ENCODE peak calls at places on chromosome 11, in six cellular contexts. T is left ventricle myocardium inferior, P is right atrium auricular region, A is pancreas, D is transverse colon, G is GM06990. E is an unnamed sample.

GRCh38 chr11:117431436-117431835 is 103.8 kb downstream of the CEP164 start:
- DNase-seq in T (no peak), P (no peak), A (no peak), D (no peak), G (no peak), E (no peak)

GRCh38 chr11:19766810-19767209 is 54.2 kb downstream of the NAV2 start:
- DNase-seq in T (no peak), P (no peak), A (no peak), D (no peak), G (no peak), E (no peak)

GRCh38 chr11:26820739-26821138 is 98.9 kb upstream of the SLC5A12 start:
- DNase-seq in T (no peak), P (no peak), A (no peak), D (no peak), G (no peak), E (no peak)

GRCh38 chr11:57681168-57681567 is 13.3 kb downstream of the ZDHHC5 start:
- DNase-seq in T (no peak), P (no peak), A (no peak), D (no peak), G (no peak), E (no peak)

GRCh38 chr11:69699213-69699612 is 4.6 kb downstream of the FGF19 start:
- DNase-seq in T (no peak), P (no peak), A (no peak), D (no peak), G (no peak), E (no peak)

GRCh38 chr11:71387784-71388636 is 60.2 kb downstream of the DHCR7 start:
- DNase-seq in T (no peak), P (no peak), A (no peak), D (no peak), G (no peak), E (no peak)

GRCh38 chr11:99865951-99866350 is 821.1 kb upstream of the ARHGAP42 start:
- DNase-seq in T (no peak), P (no peak), A (no peak), D (no peak), G (no peak), E (no peak)

GRCh38 chr11:83410605-83411565 is 124.7 kb upstream of the CCDC90B start:
- DNase-seq in T (no peak), P (no peak), A (peak), D (no peak), G (no peak), E (no peak)

DNA sequence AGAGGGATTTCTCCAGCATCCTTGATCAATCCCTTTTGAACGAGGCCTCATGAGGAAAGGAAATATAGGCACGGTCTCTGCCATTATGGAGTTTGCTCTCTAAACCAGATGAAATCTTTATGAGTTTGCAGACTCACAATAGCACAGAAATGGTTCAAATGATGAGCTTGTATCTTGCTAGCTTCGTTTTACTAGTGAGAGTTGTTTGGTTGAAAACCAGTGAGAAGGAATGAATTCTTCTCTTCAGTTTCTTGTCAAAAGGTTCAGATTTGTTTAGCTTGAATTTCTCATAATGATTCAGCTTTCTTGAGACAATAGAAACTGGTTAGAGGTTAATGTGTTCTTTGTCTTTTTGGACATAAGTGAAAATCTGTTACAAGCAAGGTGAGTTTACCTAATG is 92.7 kb downstream of the ZBTB16 start:
- DNase-seq in T (no peak), P (no peak), A (no peak), D (no peak), G (no peak), E (no peak)
- H3K4me3 ChIP-seq in T (no peak), P (no peak), A (no peak), D (no peak), G (no peak), E (no peak)

DNA sequence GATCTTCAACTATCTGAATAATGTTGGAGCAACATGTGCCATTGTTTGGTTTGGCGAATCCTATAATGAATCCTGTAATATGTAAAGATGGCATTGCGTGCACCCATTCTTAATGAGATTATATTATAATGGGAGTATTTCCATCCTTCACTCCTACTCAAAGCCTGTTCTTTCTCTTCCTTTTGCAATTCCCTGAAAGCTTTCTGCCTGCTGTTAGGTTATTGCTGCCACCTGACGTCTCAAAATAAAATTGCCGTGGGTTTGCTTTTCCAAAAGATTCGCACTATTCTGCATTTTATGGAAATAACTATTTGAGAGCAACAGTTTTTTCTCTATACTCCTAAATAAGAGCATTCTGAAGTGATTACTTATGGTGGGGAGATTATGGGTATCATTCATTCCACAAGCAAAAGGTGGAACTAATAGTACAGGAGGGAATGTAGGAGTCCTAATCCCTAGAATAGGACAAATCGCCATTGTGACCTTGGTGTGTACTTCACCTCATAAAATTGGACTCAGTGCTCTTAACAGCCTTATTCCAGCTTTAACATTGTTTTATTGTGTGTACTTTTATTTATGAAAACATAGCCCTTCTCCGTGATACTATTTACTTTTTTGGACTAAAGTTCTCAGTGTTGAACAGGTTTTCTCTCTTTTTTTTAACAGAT is 69.6 kb upstream of the ALKBH3 start:
- DNase-seq in T (no peak), P (no peak), A (no peak), D (no peak), G (no peak), E (no peak)
- TF ChIP-seq CTCF in T (peak), P (peak), A (no peak), D (peak), G (no peak), E (no peak)

DNA sequence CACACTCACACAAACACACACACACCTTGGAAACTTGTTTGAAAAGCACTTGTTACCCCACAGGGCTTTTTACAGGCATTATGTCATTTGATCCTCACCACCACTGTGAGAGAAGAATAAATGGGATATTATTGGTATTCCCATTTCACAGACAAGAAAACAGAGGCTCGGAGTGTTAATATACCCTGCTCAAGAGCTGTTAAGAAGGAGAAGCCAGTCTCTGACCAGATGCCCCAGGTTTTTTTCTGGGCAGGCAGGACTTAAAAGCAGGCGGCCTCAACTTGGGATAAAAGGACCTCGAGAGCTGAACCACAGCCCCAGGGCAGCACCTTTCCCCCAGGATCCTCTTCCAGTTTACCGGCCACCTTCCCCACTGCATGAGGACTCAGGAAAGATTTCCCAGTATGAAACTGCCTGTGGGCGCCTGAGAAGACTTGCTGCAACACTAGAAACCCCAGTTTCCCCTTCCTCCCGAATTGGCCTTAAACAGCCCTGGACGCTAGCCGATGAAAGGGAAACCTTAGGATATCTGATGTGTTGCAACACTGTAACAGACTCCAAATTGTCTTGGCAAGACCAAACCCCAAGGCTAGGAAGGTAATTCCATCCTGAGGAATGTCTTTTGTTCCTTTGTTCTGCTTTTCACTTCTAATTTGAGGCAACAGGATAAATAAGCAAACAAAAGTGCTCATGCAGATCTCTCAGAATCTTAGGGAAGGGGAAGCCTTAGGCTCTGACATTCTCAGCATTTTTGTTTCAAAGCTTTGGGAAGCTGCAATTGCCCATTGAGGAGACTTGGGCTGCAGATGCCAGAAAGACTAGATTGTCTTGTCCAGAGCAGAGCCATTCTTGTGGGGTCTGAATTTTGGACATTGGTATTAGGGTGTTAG is 173.5 kb downstream of the TRIM29 start:
- DNase-seq in T (no peak), P (no peak), A (no peak), D (no peak), G (no peak), E (no peak)
- H3K4me3 ChIP-seq in T (no peak), P (no peak), A (no peak), D (no peak), G (no peak), E (no peak)

GRCh38 chr11:86414032-86414431 is 39.3 kb downstream of the CCDC81 start:
- DNase-seq in T (no peak), P (no peak), A (no peak), D (no peak), G (no peak), E (no peak)

GRCh38 chr11:86403458-86403857 is 28.8 kb downstream of the CCDC81 start:
- DNase-seq in T (no peak), P (no peak), A (no peak), D (no peak), G (no peak), E (no peak)

GRCh38 chr11:86408845-86409244 is 34.2 kb downstream of the CCDC81 start:
- DNase-seq in T (no peak), P (no peak), A (no peak), D (no peak), G (no peak), E (no peak)
- TF ChIP-seq CTCF in T (no peak), P (no peak), A (no peak), D (no peak), G (no peak), E (no peak)

GRCh38 chr11:24496371-24496727 is 504 bp upstream of the LUZP2 start:
- DNase-seq in T (no peak), P (no peak), A (no peak), D (no peak), G (no peak), E (no peak)
- H3K4me3 ChIP-seq in T (peak), P (no peak), A (no peak), D (peak), G (no peak), E (no peak)

GRCh38 chr11:128482512-128483191 is 104.7 kb downstream of the ETS1 start:
- DNase-seq in T (no peak), P (no peak), A (no peak), D (no peak), G (no peak), E (peak)
- TF ChIP-seq CTCF in T (no peak), P (no peak), A (no peak), D (no peak), G (no peak), E (no peak)